ENCODE peak calls at places on chromosomes 3 and 15, in four cellular contexts. One of them, this sample, is unnamed.

GRCh38 chr3:65883614-65884013 is 155.1 kb downstream of the MAGI1 start:
- DNase-seq in putamen: no peak
- DNase-seq in CD4-positive, alpha-beta T cell: no peak
- DNase-seq in NAMALWA: no peak
- DNase-seq in this sample: no peak

GRCh38 chr3:42451116-42451515 is 40.7 kb upstream of the LYZL4 start:
- DNase-seq in putamen: no peak
- DNase-seq in CD4-positive, alpha-beta T cell: no peak
- DNase-seq in NAMALWA: no peak
- DNase-seq in this sample: no peak

GRCh38 chr3:115834068-115834467 is 210.8 kb downstream of the GAP43 start:
- DNase-seq in putamen: no peak
- DNase-seq in CD4-positive, alpha-beta T cell: no peak
- DNase-seq in NAMALWA: no peak
- DNase-seq in this sample: no peak

GRCh38 chr3:112061152-112061551 is 25.0 kb upstream of the C3orf52 start:
- DNase-seq in putamen: no peak
- DNase-seq in CD4-positive, alpha-beta T cell: no peak
- DNase-seq in NAMALWA: no peak
- DNase-seq in this sample: no peak

GRCh38 chr15:78209646-78210348 is 24.6 kb downstream of the ACSBG1 start:
- DNase-seq in putamen: no peak
- DNase-seq in CD4-positive, alpha-beta T cell: no peak
- DNase-seq in NAMALWA: no peak
- DNase-seq in this sample: no peak

GRCh38 chr3:134645515-134645914 is 5.3 kb downstream of the KY start:
- DNase-seq in putamen: no peak
- DNase-seq in CD4-positive, alpha-beta T cell: no peak
- DNase-seq in NAMALWA: no peak
- DNase-seq in this sample: no peak

GRCh38 chr3:30198162-30198561 is 408.2 kb upstream of the TGFBR2 start:
- DNase-seq in putamen: no peak
- DNase-seq in CD4-positive, alpha-beta T cell: no peak
- DNase-seq in NAMALWA: no peak
- DNase-seq in this sample: no peak

GRCh38 chr3:112687214-112687613 is 46.3 kb upstream of the CCDC80 start:
- DNase-seq in putamen: no peak
- DNase-seq in CD4-positive, alpha-beta T cell: no peak
- DNase-seq in NAMALWA: no peak
- DNase-seq in this sample: no peak

GRCh38 chr15:62390793-62391543 is 225.9 kb upstream of the C2CD4B start:
- DNase-seq in putamen: peak
- DNase-seq in CD4-positive, alpha-beta T cell: peak
- DNase-seq in NAMALWA: peak
- DNase-seq in this sample: peak

GRCh38 chr3:31361391-31362273 is 171.1 kb upstream of the STT3B start:
- DNase-seq in putamen: no peak
- DNase-seq in CD4-positive, alpha-beta T cell: no peak
- DNase-seq in NAMALWA: no peak
- DNase-seq in this sample: no peak

This sample was measured in activated T-helper 2 cell treated with anti-CD3 and anti-CD28 coated beads, Interferon-gamma antibody, Interleukin-2, Interleukin-4, amounts not matched to agents 10 μg/mL and 5 μg/mL and 100 μg/mL, durations not matched to agents 14 hours and 24 hours and 36 hours.